ENCODE peak calls at places on chromosomes 7 and 10, in eight cellular contexts. P, L, Z, U, A, B, S and I are unnamed samples.

GRCh38 chr10:110387983-110388681 is 83.4 kb upstream of the SMNDC1 start:
- DNase-seq in A (no peak), L (peak), U (peak), S (no peak), B (no peak), P (no peak), Z (no peak), I (no peak)

GRCh38 chr7:98659746-98660145 is 42.7 kb downstream of the NPTX2 start:
- DNase-seq in U (no peak), Z (no peak), L (no peak), B (no peak), A (no peak), S (no peak), P (no peak), I (no peak)

GRCh38 chr10:118256825-118257570 is 85.1 kb downstream of the FAM204A start:
- DNase-seq in Z (no peak), P (no peak), B (no peak), L (no peak), A (no peak), S (no peak), U (no peak), I (no peak)

GRCh38 chr10:113865896-113866295 is 11.4 kb downstream of the NHLRC2 start:
- DNase-seq in B (no peak), Z (no peak), U (no peak), A (no peak), L (no peak), S (no peak), P (no peak), I (no peak)

GRCh38 chr7:55818686-55819085 is 43.9 kb downstream of the SEPTIN14 start:
- DNase-seq in U (no peak), Z (no peak), A (no peak), P (no peak), B (no peak), L (no peak), S (no peak), I (no peak)

GRCh38 chr7:155698633-155699032 is 54.2 kb downstream of the RBM33 start:
- DNase-seq in B (no peak), Z (no peak), L (no peak), U (no peak), P (no peak), S (no peak), A (no peak), I (no peak)

GRCh38 chr7:120991570-120991969 is 3.1 kb downstream of the CPED1 start:
- DNase-seq in Z (no peak), A (no peak), S (no peak), L (no peak), B (no peak), P (no peak), U (no peak), I (no peak)

GRCh38 chr7:2956526-2957368 is 86.9 kb downstream of the CARD11 start:
- DNase-seq in P (no peak), A (no peak), Z (no peak), B (peak), S (peak), L (no peak), U (no peak), I (peak)

GRCh38 chr10:20100157-20100556 is 283.9 kb downstream of the PLXDC2 start:
- DNase-seq in A (no peak), L (no peak), P (no peak), S (no peak), Z (no peak), B (no peak), U (no peak), I (peak)

GRCh38 chr7:51666751-51667150 is 350.1 kb upstream of the COBL start:
- DNase-seq in P (no peak), A (no peak), S (no peak), B (no peak), U (no peak), L (no peak), Z (no peak), I (no peak)

GRCh38 chr7:89507034-89507433 is 647.2 kb upstream of the STEAP1 start:
- DNase-seq in S (no peak), Z (no peak), A (no peak), U (no peak), B (no peak), L (no peak), P (no peak), I (no peak)

GRCh38 chr7:14960686-14961085 is 58.1 kb upstream of the DGKB start:
- DNase-seq in A (no peak), L (no peak), B (no peak), U (no peak), S (no peak), Z (no peak), P (no peak), I (no peak)

GRCh38 chr7:80884511-80885195 is 34.2 kb downstream of the SEMA3C start:
- DNase-seq in Z (no peak), L (no peak), P (no peak), B (no peak), U (no peak), A (no peak), S (no peak), I (no peak)

GRCh38 chr7:100731937-100732636 is 1.3 kb upstream of the ZAN start:
- DNase-seq in L (no peak), B (no peak), S (no peak), P (no peak), Z (no peak), U (no peak), A (no peak), I (no peak)

GRCh38 chr7:157519246-157519645 is 182.4 kb downstream of the DNAJB6 start:
- DNase-seq in Z (no peak), A (no peak), B (no peak), L (no peak), U (no peak), P (peak), S (no peak), I (no peak)

GRCh38 chr10:116888380-116889055 is 39.2 kb downstream of the ENO4 start:
- DNase-seq in Z (peak), B (no peak), U (peak), L (no peak), A (no peak), P (peak), S (peak), I (peak)

GRCh38 chr7:18570441-18570840 is 74.9 kb downstream of the HDAC9 start:
- DNase-seq in Z (no peak), L (no peak), B (no peak), A (no peak), P (no peak), S (no peak), U (no peak), I (no peak)

GRCh38 chr7:44068054-44068453 is 2.7 kb upstream of the PGAM2 start:
- DNase-seq in P (peak), S (no peak), Z (no peak), L (no peak), U (no peak), A (peak), B (no peak), I (no peak)

GRCh38 chr10:6694447-6695155 is 114.5 kb upstream of the PRKCQ start:
- DNase-seq in A (no peak), S (no peak), P (no peak), Z (no peak), U (no peak), B (no peak), L (no peak), I (peak)

GRCh38 chr7:76507723-76508406 is 2.5 kb upstream of the UPK3B start:
- DNase-seq in S (no peak), P (no peak), U (no peak), B (no peak), L (no peak), Z (peak), A (no peak), I (no peak)

GRCh38 chr7:151327659-151328058 is 14.0 kb upstream of the NUB1 start:
- DNase-seq in A (no peak), S (peak), Z (no peak), P (no peak), U (no peak), L (no peak), B (peak), I (peak)

GRCh38 chr10:71522438-71523144 is 125.9 kb downstream of the CDH23 start:
- DNase-seq in Z (no peak), S (no peak), B (no peak), A (no peak), U (no peak), L (peak), P (no peak), I (no peak)

GRCh38 chr7:16034353-16034752 is 347.9 kb upstream of the MEOX2 start:
- DNase-seq in P (no peak), S (no peak), Z (no peak), U (no peak), L (no peak), B (no peak), A (no peak), I (no peak)

GRCh38 chr7:36021917-36022550 is 131.0 kb upstream of the EEPD1 start:
- DNase-seq in U (no peak), B (peak), L (no peak), Z (no peak), S (no peak), P (no peak), A (peak), I (no peak)

GRCh38 chr7:81186691-81187090 is 267.8 kb upstream of the SEMA3C start:
- DNase-seq in P (no peak), Z (no peak), S (no peak), L (no peak), U (no peak), A (no peak), B (no peak), I (no peak)

GRCh38 chr10:23196915-23197314 is 4.8 kb downstream of the PTF1A start:
- DNase-seq in B (no peak), P (no peak), A (no peak), L (no peak), S (no peak), U (no peak), Z (no peak), I (no peak)

GRCh38 chr10:29131952-29132820 is 156.7 kb upstream of the LYZL1 start:
- DNase-seq in S (no peak), L (no peak), A (no peak), B (no peak), P (no peak), U (no peak), Z (no peak), I (no peak)

GRCh38 chr10:17029581-17030271 is 99.9 kb downstream of the CUBN start:
- DNase-seq in L (no peak), P (peak), S (no peak), Z (peak), A (peak), U (no peak), B (peak), I (peak)

GRCh38 chr10:66788142-66788541 is 137.7 kb upstream of the LRRTM3 start:
- DNase-seq in P (no peak), Z (no peak), U (no peak), A (no peak), B (no peak), L (no peak), S (no peak), I (no peak)

GRCh38 chr7:47474937-47475879 is 106.7 kb downstream of the TNS3 start:
- DNase-seq in L (peak), S (peak), U (peak), Z (peak), A (peak), P (peak), B (peak), I (peak)

GRCh38 chr10:33657154-33657900 is 322.9 kb upstream of the NRP1 start:
- DNase-seq in S (no peak), Z (no peak), U (no peak), B (no peak), A (no peak), P (no peak), L (no peak), I (peak)

GRCh38 chr10:52486840-52487611 is 172.9 kb downstream of the DKK1 start:
- DNase-seq in U (peak), P (no peak), Z (no peak), L (no peak), A (no peak), B (no peak), S (peak), I (peak)

GRCh38 chr10:103617362-103618026 is 124.0 kb downstream of the NEURL1 start:
- DNase-seq in U (no peak), B (no peak), A (no peak), Z (no peak), L (no peak), P (no peak), S (no peak), I (no peak)

GRCh38 chr10:103613616-103614015 is 120.1 kb downstream of the NEURL1 start:
- DNase-seq in A (no peak), P (no peak), L (no peak), Z (no peak), B (no peak), U (no peak), S (no peak), I (no peak)

GRCh38 chr10:103612462-103613365 is 119.2 kb downstream of the NEURL1 start:
- DNase-seq in L (no peak), S (peak), P (no peak), B (no peak), A (no peak), U (peak), Z (peak), I (no peak)

GRCh38 chr10:103616705-103617361 is 123.3 kb downstream of the NEURL1 start:
- DNase-seq in A (peak), L (no peak), S (peak), U (peak), Z (peak), B (peak), P (peak), I (no peak)

DNA sequence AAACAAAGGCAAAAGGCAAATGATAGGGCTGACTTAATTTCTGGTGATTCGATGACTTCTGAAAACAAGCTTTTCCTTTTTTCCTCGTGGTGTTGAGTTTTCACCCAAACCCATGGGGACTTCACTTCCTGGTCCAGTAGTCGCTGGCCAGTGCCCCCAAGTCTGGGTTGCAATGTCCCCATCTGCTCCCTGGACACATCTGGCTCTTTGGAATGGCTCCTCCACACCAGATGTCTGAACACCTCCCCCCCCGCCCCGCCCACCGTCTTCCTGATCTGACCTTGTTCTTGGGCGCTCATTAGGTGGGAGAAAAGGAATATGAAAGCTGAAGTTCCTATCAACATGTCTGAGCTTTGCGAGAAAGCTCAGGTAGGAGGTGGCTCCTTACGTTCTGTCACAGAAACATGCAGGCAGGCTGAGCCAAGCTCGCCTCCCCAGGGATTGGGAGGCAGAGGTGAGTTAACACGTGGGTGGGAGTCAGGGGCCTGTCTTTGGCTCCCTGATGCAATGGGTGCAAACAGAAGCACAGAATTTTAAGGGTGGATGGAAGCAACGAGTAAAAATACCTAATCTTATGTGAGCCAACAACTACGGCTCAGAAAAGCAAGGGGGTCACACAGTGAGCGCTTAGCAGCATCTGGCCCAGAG is 121.1 kb downstream of the NEURL1 start:
- DNase-seq in S (no peak), U (no peak), P (no peak), L (no peak), B (no peak), Z (no peak), A (no peak), I (no peak)
- TF ChIP-seq CTCF in S (no peak), U (no peak), P (no peak), L (no peak), B (no peak), Z (no peak), A (no peak), I (no peak)

GRCh38 chr10:101123815-101124617 is 7.1 kb upstream of the TLX1 start:
- DNase-seq in L (no peak), S (no peak), Z (no peak), A (no peak), B (no peak), U (no peak), P (peak), I (no peak)

GRCh38 chr10:101124933-101125332 is 6.2 kb upstream of the TLX1 start:
- DNase-seq in U (no peak), L (no peak), P (peak), B (no peak), A (no peak), Z (no peak), S (no peak), I (no peak)

GRCh38 chr10:101121661-101122045 is 9.4 kb upstream of the TLX1 start:
- DNase-seq in S (no peak), A (no peak), P (peak), U (no peak), Z (no peak), B (no peak), L (no peak), I (no peak)

GRCh38 chr10:101122270-101123084 is 8.6 kb upstream of the TLX1 start:
- DNase-seq in Z (no peak), P (peak), A (no peak), B (no peak), L (no peak), S (no peak), U (no peak), I (no peak)

DNA sequence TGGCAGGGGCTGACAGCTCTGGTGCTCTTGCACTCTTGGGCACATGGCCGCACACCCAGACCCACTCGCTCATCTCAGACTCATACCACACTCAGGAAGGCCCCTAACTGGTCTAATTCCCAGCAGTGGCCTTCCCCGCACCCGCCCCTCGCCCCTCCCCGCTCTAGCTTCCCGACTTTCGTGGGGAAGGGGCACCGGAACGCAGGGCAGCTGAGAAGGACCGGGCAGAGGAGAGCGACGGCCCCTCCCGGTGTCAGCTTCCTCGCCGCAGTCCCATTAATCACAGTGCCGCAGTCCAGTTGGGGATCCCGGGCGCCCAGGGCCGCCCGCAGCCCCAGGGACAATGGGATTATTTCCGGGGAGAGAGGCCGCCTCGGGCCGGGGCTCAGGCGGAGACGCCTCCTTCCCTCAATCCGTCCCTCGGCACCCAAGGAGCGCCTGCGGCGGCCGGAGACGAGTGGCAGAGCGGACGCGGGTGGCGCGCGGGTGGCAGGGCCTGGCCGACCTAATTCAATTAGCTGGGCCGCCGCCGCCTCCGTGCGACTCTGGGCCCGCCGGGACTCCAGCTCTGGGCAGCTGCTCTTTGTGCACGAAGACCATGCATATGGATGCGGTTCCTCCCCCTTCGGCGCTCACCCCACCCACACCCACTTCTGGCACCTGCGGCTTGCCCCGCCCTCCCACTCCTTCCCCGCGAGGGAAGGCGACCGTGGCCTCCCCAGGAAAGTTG is 7.8 kb upstream of the TLX1 start:
- DNase-seq in S (no peak), Z (no peak), A (no peak), B (no peak), P (peak), L (no peak), U (no peak), I (no peak)
- H3K4me3 ChIP-seq in S (no peak), Z (no peak), A (no peak), B (peak), P (peak), L (no peak), U (no peak), I (no peak)

DNA sequence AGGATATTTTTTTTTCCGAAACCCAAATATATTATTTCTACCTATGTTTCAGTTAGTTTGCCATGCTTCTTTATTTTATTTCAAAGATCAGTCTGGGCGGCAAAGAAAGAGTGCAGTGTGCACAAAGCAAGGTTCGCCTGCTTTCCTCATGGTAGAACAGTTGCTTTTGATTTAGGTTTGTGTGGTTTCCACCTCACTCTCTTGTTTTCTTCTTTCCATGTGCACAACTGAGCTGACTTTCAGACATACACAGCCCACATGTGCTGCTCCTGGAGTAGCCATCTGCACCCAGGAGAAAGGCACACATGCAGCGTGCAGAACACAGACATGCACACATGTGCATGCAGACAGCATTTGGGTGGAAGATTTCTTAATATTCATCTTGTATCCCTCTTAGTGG is 302.1 kb downstream of the FZD1 start:
- DNase-seq in L (no peak), U (no peak), B (no peak), S (no peak), Z (no peak), P (no peak), A (no peak), I (no peak)
- TF ChIP-seq CTCF in L (no peak), U (no peak), B (no peak), S (no peak), Z (no peak), P (no peak), A (no peak), I (no peak)

GRCh38 chr10:87578799-87579401 is 74.2 kb downstream of the MINPP1 start:
- DNase-seq in B (no peak), P (no peak), U (no peak), A (no peak), L (no peak), Z (no peak), S (no peak), I (no peak)
- H3K4me3 ChIP-seq in B (peak), P (no peak), U (no peak), A (no peak), L (no peak), Z (no peak), S (no peak), I (peak)

GRCh38 chr10:102024799-102025198 is 31.2 kb downstream of the ARMH3 start:
- DNase-seq in Z (no peak), P (no peak), S (no peak), L (no peak), U (no peak), A (no peak), B (no peak), I (no peak)

DNA sequence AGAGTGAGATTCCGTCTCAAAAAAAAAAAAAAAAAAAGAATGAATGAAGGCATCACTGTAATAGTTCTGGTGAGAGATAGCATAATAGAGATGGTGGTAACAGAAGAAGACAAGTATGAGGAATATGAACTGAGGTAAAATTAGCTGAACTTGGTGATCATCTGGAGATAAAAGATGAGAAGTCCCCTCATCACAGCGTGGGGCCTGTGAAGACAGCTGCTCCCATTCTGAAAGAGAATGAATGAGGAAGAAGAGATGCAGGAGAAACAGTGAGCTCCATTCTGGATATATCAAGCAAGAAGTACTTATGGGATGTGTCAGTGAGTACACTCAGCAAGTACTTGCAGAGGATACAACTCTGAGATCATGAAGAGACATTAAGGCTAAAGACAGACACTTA is 28.7 kb downstream of the ARMH3 start:
- DNase-seq in P (no peak), A (no peak), S (no peak), L (no peak), Z (no peak), B (no peak), U (no peak), I (no peak)
- TF ChIP-seq CTCF in P (no peak), A (no peak), S (no peak), L (no peak), Z (no peak), B (no peak), U (no peak), I (no peak)

GRCh38 chr10:89302628-89303027 is 782 bp downstream of the IFIT2 start:
- DNase-seq in B (no peak), Z (no peak), P (no peak), A (no peak), L (no peak), U (no peak), S (no peak), I (no peak)
- H3K4me3 ChIP-seq in B (peak), Z (no peak), P (peak), A (peak), L (peak), U (peak), S (peak), I (peak)

GRCh38 chr10:97701438-97702064 is 12.0 kb upstream of the MARVELD1 start:
- DNase-seq in A (no peak), B (no peak), Z (peak), S (peak), P (no peak), U (no peak), L (peak), I (no peak)
- TF ChIP-seq CTCF in A (peak), B (peak), Z (peak), S (peak), P (peak), U (peak), L (peak), I (peak)